ENCODE peak calls at places on chromosomes 13 and 19, in seven cellular contexts. J, K, L, V, A, Z and Y are unnamed samples. For H3K4me1 and H3K27me3, the result is how much of the 10 kb centered on the place peaks cover.

GRCh38 chr13:51222510-51223283 is 499 bp downstream of the FAM124A start:
- DNase-seq in V (no peak), K (no peak), Z (peak), J (no peak), L (no peak), A (no peak), Y (no peak)

GRCh38 chr19:30334841-30335240 is 37.3 kb upstream of the ZNF536 start:
- DNase-seq in L (no peak), A (no peak), J (no peak), K (no peak), V (no peak), Z (no peak), Y (no peak)

GRCh38 chr13:109782066-109782822 is 4.1 kb downstream of the IRS2 start:
- DNase-seq in A (no peak), L (no peak), J (no peak), K (no peak), V (no peak), Z (no peak), Y (no peak)

GRCh38 chr19:2537544-2537943 is 61.6 kb downstream of the GADD45B start:
- DNase-seq in K (no peak), A (no peak), V (no peak), L (no peak), Z (no peak), J (no peak), Y (no peak)

GRCh38 chr13:24642236-24642635 is 38.0 kb upstream of the ATP12A start:
- DNase-seq in A (no peak), K (no peak), V (no peak), L (no peak), Z (no peak), J (no peak), Y (no peak)

GRCh38 chr13:94494021-94494420 is 14.5 kb upstream of the DCT start:
- DNase-seq in V (no peak), K (no peak), J (no peak), L (no peak), A (no peak), Z (no peak), Y (no peak)

GRCh38 chr13:85806553-85807175 is 7.4 kb upstream of the SLITRK6 start:
- DNase-seq in V (no peak), K (no peak), L (no peak), J (no peak), A (peak), Z (no peak), Y (no peak)

GRCh38 chr19:4014541-4015491 is 7.3 kb downstream of the PIAS4 start:
- DNase-seq in V (peak), J (no peak), A (no peak), K (peak), L (no peak), Z (peak), Y (no peak)

GRCh38 chr19:6572217-6572616 is 18.7 kb downstream of the CD70 start:
- DNase-seq in A (no peak), V (peak), L (peak), J (no peak), Z (no peak), K (peak), Y (peak)

GRCh38 chr13:94641432-94641941 is 39.8 kb downstream of the GPR180 start:
- DNase-seq in J (no peak), K (no peak), A (no peak), L (no peak), Z (no peak), V (no peak), Y (no peak)

GRCh38 chr19:40585677-40586422 is 9.2 kb downstream of the SHKBP1 start:
- DNase-seq in L (no peak), Z (no peak), J (no peak), V (no peak), A (no peak), K (no peak), Y (no peak)

GRCh38 chr13:31970237-31970930 is 61.2 kb upstream of the FRY start:
- DNase-seq in V (no peak), K (no peak), L (no peak), Z (no peak), A (no peak), J (no peak), Y (no peak)

GRCh38 chr13:106474906-106475305 is 60.6 kb downstream of the EFNB2 start:
- DNase-seq in A (no peak), V (no peak), K (no peak), Z (no peak), L (no peak), J (no peak), Y (no peak)

GRCh38 chr13:98813993-98814392 is 61.5 kb upstream of the SLC15A1 start:
- DNase-seq in J (no peak), A (no peak), Z (no peak), V (no peak), K (no peak), L (no peak), Y (no peak)

GRCh38 chr13:33265133-33265532 is 20.4 kb downstream of the STARD13 start:
- DNase-seq in J (no peak), Z (no peak), L (no peak), K (no peak), A (no peak), V (no peak), Y (no peak)

GRCh38 chr13:46124531-46124966 is 19.7 kb upstream of the CPB2 start:
- DNase-seq in J (no peak), Z (no peak), L (no peak), V (no peak), A (no peak), K (no peak), Y (no peak)

GRCh38 chr13:76762731-76763130 is 123.5 kb downstream of the KCTD12 start:
- DNase-seq in V (no peak), K (no peak), A (no peak), J (no peak), Z (no peak), L (no peak), Y (no peak)

GRCh38 chr13:51419015-51419636 is 33.7 kb downstream of the INTS6 start:
- DNase-seq in J (no peak), L (no peak), Z (no peak), A (no peak), V (no peak), K (no peak), Y (no peak)

GRCh38 chr13:104385409-104385808 is 1319.2 kb upstream of the SLC10A2 start:
- DNase-seq in Z (no peak), V (no peak), A (no peak), L (no peak), J (no peak), K (no peak), Y (no peak)

GRCh38 chr13:112732679-112733078 is 42.8 kb downstream of the ATP11A start:
- DNase-seq in V (no peak), Z (no peak), K (no peak), J (no peak), L (no peak), A (no peak), Y (no peak)

GRCh38 chr19:18280247-18281081 is 958 bp downstream of the JUND start:
- DNase-seq in A (no peak), V (peak), J (peak), Z (peak), K (peak), L (peak), Y (peak)

GRCh38 chr13:29454931-29455481 is 140.5 kb downstream of the SLC7A1 start:
- DNase-seq in Z (no peak), V (no peak), K (no peak), L (no peak), J (no peak), A (peak), Y (no peak)

GRCh38 chr13:42022796-42023493 is 25.5 kb upstream of the DGKH start:
- DNase-seq in K (no peak), Z (no peak), V (no peak), J (no peak), A (no peak), L (no peak), Y (no peak)

GRCh38 chr19:14033946-14034345 is 2.4 kb downstream of the IL27RA start:
- DNase-seq in A (no peak), V (no peak), K (no peak), Z (no peak), J (no peak), L (no peak), Y (no peak)

GRCh38 chr13:110538632-110539031 is 22.9 kb downstream of the RAB20 start:
- DNase-seq in Z (peak), K (peak), V (peak), J (peak), L (peak), A (no peak), Y (no peak)

GRCh38 chr13:25241007-25241406 is 46.3 kb downstream of the MTMR6 start:
- DNase-seq in Z (no peak), A (no peak), V (no peak), L (no peak), K (no peak), J (no peak), Y (no peak)

DNA sequence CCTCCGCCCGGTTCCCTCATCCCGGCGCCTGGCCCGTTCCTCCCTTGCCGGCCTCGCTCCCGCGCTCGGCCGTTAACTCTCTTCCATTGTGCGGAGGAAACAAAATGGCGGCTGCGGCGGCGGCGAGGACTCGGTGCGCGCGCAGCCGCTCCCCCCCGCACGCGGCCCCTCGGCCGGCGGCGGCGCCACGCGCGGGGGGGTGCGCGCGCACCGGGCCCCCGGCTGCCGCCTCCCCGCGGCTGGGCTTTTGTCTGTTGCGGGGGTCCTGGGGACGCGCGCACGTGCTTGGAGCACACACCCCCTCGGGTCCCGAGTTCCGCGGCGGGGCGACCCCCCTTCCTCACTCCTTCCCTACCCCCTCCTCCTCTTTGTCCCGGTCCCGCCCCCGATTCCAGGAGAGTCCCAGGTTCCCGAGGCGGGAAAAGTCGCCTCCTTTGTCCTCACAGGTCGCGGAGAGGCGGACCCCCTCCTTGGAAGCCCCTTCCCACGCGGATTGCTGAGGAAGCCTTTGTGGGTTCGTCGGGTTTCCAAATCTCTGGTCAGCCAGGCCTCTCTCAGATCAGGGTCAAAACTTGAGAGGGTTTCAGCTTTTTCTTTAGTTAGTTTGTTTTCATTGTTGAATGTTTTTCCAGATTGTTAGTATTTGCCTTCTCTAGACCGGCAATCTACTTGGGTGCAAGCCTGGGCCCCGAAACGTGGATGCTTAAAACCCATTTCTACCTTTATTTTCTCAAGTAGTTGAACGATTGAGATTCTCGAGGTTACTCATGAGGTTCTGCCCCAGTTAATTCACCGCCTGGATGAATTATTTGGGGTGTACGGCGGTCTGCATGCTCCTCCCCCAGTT is 687 bp downstream of the ILF3 start:
- DNase-seq in V (peak), L (peak), Z (peak), J (peak), A (no peak), K (peak), Y (peak)
- H3K4me1 ChIP-seq in V (half or more), L (under half), Z (under half), J (under half), A (under half), K (under half), Y (under half)

GRCh38 chr19:58325623-58326022 is 1.2 kb upstream of the ZSCAN22 start:
- DNase-seq in A (no peak), K (no peak), Z (no peak), J (no peak), V (no peak), L (no peak), Y (no peak)
- H3K4me3 ChIP-seq in A (peak), K (peak), Z (peak), J (no peak), V (peak), L (peak), Y (no peak)

GRCh38 chr13:71772376-71772775 is 94.6 kb downstream of the DACH1 start:
- DNase-seq in K (no peak), Z (no peak), L (no peak), J (no peak), A (no peak), V (no peak), Y (no peak)

GRCh38 chr13:71773534-71773933 is 93.5 kb downstream of the DACH1 start:
- DNase-seq in Z (no peak), L (no peak), A (no peak), K (no peak), V (no peak), J (no peak), Y (no peak)

GRCh38 chr13:71774863-71775262 is 92.1 kb downstream of the DACH1 start:
- DNase-seq in A (no peak), Z (no peak), J (no peak), V (no peak), L (no peak), K (no peak), Y (no peak)

GRCh38 chr13:71771144-71771543 is 95.9 kb downstream of the DACH1 start:
- DNase-seq in A (no peak), Z (no peak), V (no peak), J (no peak), L (no peak), K (no peak), Y (no peak)

DNA sequence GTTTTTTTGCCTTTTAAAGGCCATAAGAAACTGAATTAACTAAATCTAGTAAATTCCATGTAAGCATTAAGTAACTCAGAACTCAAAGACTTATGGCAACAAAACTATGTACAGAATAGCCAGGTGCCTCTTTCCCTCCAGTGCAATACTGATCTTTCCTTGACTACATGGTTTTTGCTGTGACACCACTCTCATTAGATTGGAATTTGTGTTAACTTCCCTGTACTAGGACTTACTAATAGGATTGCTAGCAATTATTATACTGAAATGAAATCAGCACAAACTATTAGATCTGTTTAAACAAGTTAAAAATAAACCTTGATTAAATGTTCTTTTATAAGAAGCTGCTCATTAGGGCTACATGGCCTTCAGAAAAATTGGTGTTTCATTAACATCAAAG is 96.3 kb downstream of the DACH1 start:
- DNase-seq in Z (no peak), L (no peak), K (no peak), A (no peak), V (no peak), J (no peak), Y (no peak)
- H3K27me3 ChIP-seq in Z (under half), L (under half), K (under half), A (under half), V (under half), J (under half), Y (under half)

GRCh38 chr13:40981361-40981760 is 37.8 kb downstream of the ELF1 start:
- DNase-seq in Z (no peak), J (no peak), A (no peak), L (no peak), V (no peak), K (no peak), Y (no peak)
- H3K4me1 ChIP-seq in Z (under half), J (under half), A (under half), L (under half), V (half or more), K (half or more), Y (under half)

GRCh38 chr19:49152218-49152550 is 3.0 kb downstream of the HRC start:
- DNase-seq in J (no peak), Z (no peak), A (no peak), K (no peak), V (no peak), L (no peak), Y (no peak)
- H3K4me3 ChIP-seq in J (no peak), Z (no peak), A (no peak), K (peak), V (peak), L (no peak), Y (no peak)